ENCODE peak calls at places on chromosomes 12 and 14, in ten cellular contexts. W is sigmoid colon, U is Calu3, F is fibroblast of mammary gland, J is psoas muscle, P is A673, M is spleen, H is WTC11, R is left lung, X is mesothelial cell of epicardium. N is an unnamed sample.

GRCh38 chr12:33296529-33296928 is 143.1 kb downstream of the SYT10 start:
- DNase-seq in R (no peak), M (no peak), F (no peak), U (no peak), X (no peak), H (peak; percentile 19), J (no peak), P (no peak), W (no peak), N (no peak)

GRCh38 chr12:77842430-77842829 is 11.7 kb downstream of the NAV3 start:
- DNase-seq in R (no peak), H (no peak), M (no peak), J (no peak), U (no peak), F (peak; percentile 50), P (no peak), W (no peak), X (no peak), N (no peak)

GRCh38 chr12:57864382-57864781 is 17.9 kb upstream of the CTDSP2 start:
- DNase-seq in H (peak; percentile 50), P (peak; percentile 29), F (no peak), J (no peak), X (no peak), W (peak; percentile 65), M (no peak), U (no peak), R (no peak), N (no peak)

GRCh38 chr12:40692617-40693502 is 621 bp downstream of the CNTN1 start:
- DNase-seq in W (peak; percentile 65), J (peak; percentile 54), H (peak; percentile 52), F (no peak), X (peak; percentile 18), U (no peak), P (peak; percentile 7), M (peak; percentile 63), R (peak; percentile 78), N (peak; percentile 10)

GRCh38 chr14:62118461-62118860 is 356.2 kb downstream of the SNAPC1 start:
- DNase-seq in W (no peak), J (no peak), R (no peak), H (no peak), M (no peak), U (no peak), X (no peak), P (no peak), F (no peak), N (no peak)

GRCh38 chr12:51263341-51263740 is 6.9 kb downstream of the SMAGP start:
- DNase-seq in F (no peak), X (no peak), P (no peak), M (no peak), W (no peak), U (no peak), J (no peak), H (no peak), R (no peak), N (no peak)

GRCh38 chr12:98973395-98973794 is 328.3 kb downstream of the APAF1 start:
- DNase-seq in F (peak; percentile 56), H (no peak), R (no peak), U (no peak), X (no peak), P (peak; percentile 49), J (no peak), M (no peak), W (no peak), N (no peak)

GRCh38 chr12:32502693-32503510 is 103.5 kb downstream of the FGD4 start:
- DNase-seq in X (no peak), F (peak; percentile 88), R (no peak), P (peak; percentile 40), W (no peak), J (no peak), H (no peak), M (no peak), U (peak; percentile 6), N (no peak)

GRCh38 chr12:124696689-124697476 is 129.5 kb upstream of the NCOR2 start:
- DNase-seq in U (peak; percentile 46), F (no peak), M (no peak), W (no peak), X (no peak), J (no peak), P (no peak), R (no peak), H (no peak), N (no peak)

GRCh38 chr14:80414080-80414479 is 202.8 kb upstream of the DIO2 start:
- DNase-seq in U (no peak), H (no peak), X (no peak), M (no peak), W (no peak), F (no peak), J (no peak), R (no peak), P (no peak), N (no peak)

GRCh38 chr14:75877292-75877691 is 104.5 kb downstream of the TGFB3 start:
- DNase-seq in X (no peak), U (no peak), M (no peak), J (no peak), R (no peak), H (no peak), F (peak; percentile 99), W (no peak), P (no peak), N (no peak)

GRCh38 chr12:95820096-95820703 is 29.6 kb upstream of the NTN4 start:
- DNase-seq in X (no peak), P (peak; percentile 80), U (peak; percentile 77), M (no peak), W (no peak), R (no peak), F (peak; percentile 66), J (no peak), H (no peak), N (no peak)

GRCh38 chr12:93008044-93008778 is 79.1 kb upstream of the EEA1 start:
- DNase-seq in M (no peak), H (no peak), R (no peak), X (no peak), J (no peak), F (no peak), P (no peak), U (no peak), W (no peak), N (no peak)

GRCh38 chr12:47079365-47079893 is at the start of gene PCED1B:
- DNase-seq in P (peak; percentile 82), J (peak; percentile 86), M (peak; percentile 94), U (peak; percentile 64), R (peak; percentile 95), X (no peak), F (peak; percentile 62), W (peak; percentile 91), H (peak; percentile 70), N (peak; percentile 33)

GRCh38 chr12:1171657-1172056 is 180.6 kb downstream of the ERC1 start:
- DNase-seq in F (peak; percentile 4), R (no peak), H (no peak), X (no peak), M (no peak), W (no peak), P (peak; percentile 85), J (no peak), U (peak; percentile 2), N (no peak)

DNA sequence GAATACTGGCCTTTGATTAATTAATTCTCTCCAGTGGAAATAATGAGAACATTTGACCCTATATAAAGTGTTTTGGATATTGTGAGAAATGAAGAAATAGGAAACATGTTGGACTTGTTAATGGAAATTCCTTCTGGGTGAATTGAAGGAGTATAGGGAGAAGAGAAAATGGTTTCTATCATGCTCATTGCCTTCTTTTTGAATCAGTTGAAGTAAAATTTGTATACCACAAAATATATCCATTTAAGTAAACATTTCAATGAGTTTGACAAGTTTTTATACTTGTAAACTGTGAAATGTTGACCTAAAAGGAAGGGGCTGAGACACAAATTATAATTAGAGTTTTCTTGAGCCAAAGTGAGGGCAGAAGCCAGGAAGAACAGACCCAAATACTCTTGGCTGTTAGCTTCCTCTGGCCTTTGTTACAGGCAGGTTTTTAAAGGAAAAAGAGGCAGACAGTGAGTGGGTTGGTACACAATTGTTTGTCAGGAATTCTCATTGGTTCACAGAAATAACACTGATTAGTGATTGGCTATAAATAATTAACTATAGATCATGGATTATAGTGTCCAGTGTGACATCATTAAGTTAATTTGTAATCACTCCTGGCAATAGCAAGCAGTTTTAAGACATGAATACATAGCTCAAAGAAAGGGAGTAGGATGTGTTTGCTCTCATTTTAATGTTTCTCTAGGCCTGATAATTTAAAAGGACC is 826 bp downstream of the ZNF705A start:
- DNase-seq in W (no peak), M (no peak), H (no peak), F (no peak), R (no peak), J (no peak), U (peak; percentile 13), P (peak; percentile 56), X (no peak), N (no peak)
- TF ChIP-seq CTCF in W (no peak), M (no peak), H (no peak), F (no peak), R (no peak), J (no peak), U (no peak), P (no peak), X (no peak), N (no peak)

GRCh38 chr12:43942379-43942778 is 106.5 kb downstream of the TMEM117 start:
- DNase-seq in J (no peak), X (no peak), F (no peak), U (no peak), R (no peak), W (no peak), P (no peak), M (no peak), H (no peak), N (no peak)

GRCh38 chr12:43937947-43938346 is 102.1 kb downstream of the TMEM117 start:
- DNase-seq in P (peak; percentile 54), F (peak; percentile 27), M (no peak), J (no peak), H (peak; percentile 17), W (no peak), U (no peak), R (no peak), X (no peak), N (no peak)
- TF ChIP-seq CTCF in P (peak; percentile 46), F (peak; percentile 36), M (no peak), J (no peak), H (peak; percentile 24), W (no peak), U (peak; percentile 13), R (no peak), X (peak; percentile 60), N (peak; percentile 43)

DNA sequence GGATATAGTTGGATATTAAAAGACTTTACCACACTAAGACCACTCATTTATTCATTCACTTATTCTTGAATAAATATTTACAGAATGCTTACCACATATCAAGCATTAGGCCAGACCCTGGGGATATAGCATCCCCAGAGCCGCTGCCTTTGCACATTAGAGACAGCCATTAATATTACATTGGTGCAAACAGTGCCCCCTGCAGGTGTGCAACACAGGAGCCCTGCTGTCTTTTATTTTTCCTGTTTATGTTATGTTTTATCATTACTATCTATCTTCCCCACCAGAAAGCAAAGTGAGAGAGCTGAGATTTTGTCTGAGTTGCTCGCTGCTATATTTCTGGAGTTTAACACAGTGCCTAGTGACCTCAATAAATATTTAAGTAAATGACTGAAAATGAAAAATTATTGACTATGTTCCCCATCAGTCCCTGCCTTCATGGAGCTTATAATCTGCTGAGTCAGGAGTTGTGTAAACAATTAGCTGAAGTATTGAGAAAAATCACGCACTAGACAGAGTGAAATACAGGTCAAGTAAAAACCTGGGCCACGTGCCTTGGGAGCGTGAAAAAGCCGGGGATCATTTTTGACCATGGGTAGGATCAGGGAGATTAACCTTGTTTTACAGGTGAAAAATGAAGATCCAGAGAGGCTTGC is 301.6 kb downstream of the PCNX1 start:
- DNase-seq in U (no peak), R (no peak), H (no peak), W (no peak), X (no peak), J (no peak), M (no peak), P (no peak), F (no peak), N (no peak)
- TF ChIP-seq CTCF in U (peak; percentile 16), R (no peak), H (no peak), W (no peak), X (no peak), J (no peak), M (no peak), P (peak; percentile 40), F (peak; percentile 10), N (no peak)

GRCh38 chr12:49733219-49734017 is 7.9 kb upstream of the TMBIM6 start:
- DNase-seq in R (no peak), U (no peak), X (no peak), F (no peak), W (no peak), M (no peak), H (peak; percentile 53), P (no peak), J (no peak), N (no peak)
- TF ChIP-seq CTCF in R (no peak), U (no peak), X (no peak), F (no peak), W (no peak), M (no peak), H (no peak), P (peak; percentile 16), J (no peak), N (no peak)